ENCODE peak calls at places on chromosomes 5 and 9, in eight cellular contexts. C, A, I, Y, Z, M, H and X are unnamed samples.
A peak's percentile ranks its signal among the peaks of the same experiment; 100 is the strongest.

GRCh38 chr5:14406554-14406849 is 175.1 kb upstream of the OTULINL start:
- DNase-seq in C (peak; percentile 87), A (no peak), I (peak; percentile 61), Y (peak; percentile 97), Z (peak; percentile 55), M (peak; percentile 43), H (peak; percentile 97), X (no peak)

GRCh38 chr5:54754878-54755277 is 230.5 kb downstream of the ESM1 start:
- DNase-seq in C (no peak), A (no peak), I (no peak), Y (no peak), Z (no peak), M (no peak), H (no peak), X (no peak)

GRCh38 chr5:93305984-93306383 is 275.0 kb downstream of the NR2F1-AS1 start:
- DNase-seq in C (no peak), A (no peak), I (no peak), Y (no peak), Z (peak; percentile 12), M (no peak), H (no peak), X (peak; percentile 84)

GRCh38 chr9:655875-656274 is 185.6 kb upstream of the DMRT1 start:
- DNase-seq in C (no peak), A (peak; percentile 71), I (peak; percentile 30), Y (no peak), Z (no peak), M (no peak), H (no peak), X (peak; percentile 78)

GRCh38 chr5:17105744-17106450 is 111.5 kb upstream of the BASP1 start:
- DNase-seq in C (peak; percentile 38), A (no peak), I (peak; percentile 41), Y (peak; percentile 84), Z (no peak), M (no peak), H (peak; percentile 49), X (no peak)

GRCh38 chr5:102826629-102827028 is 71.5 kb downstream of the PAM start:
- DNase-seq in C (no peak), A (no peak), I (no peak), Y (no peak), Z (no peak), M (no peak), H (no peak), X (no peak)

GRCh38 chr9:133492061-133493021 is 13.4 kb upstream of the SLC2A6 start:
- DNase-seq in C (peak; percentile 45), A (no peak), I (no peak), Y (no peak), Z (no peak), M (no peak), H (no peak), X (peak; percentile 61)

GRCh38 chr5:173926359-173926758 is 38.2 kb downstream of the CPEB4 start:
- DNase-seq in C (no peak), A (no peak), I (peak; percentile 38), Y (peak; percentile 66), Z (no peak), M (no peak), H (peak; percentile 41), X (no peak)

GRCh38 chr9:134396258-134396742 is 70.0 kb downstream of the RXRA start:
- DNase-seq in C (no peak), A (no peak), I (no peak), Y (no peak), Z (no peak), M (no peak), H (no peak), X (no peak)

GRCh38 chr5:39253211-39253610 is 33.8 kb upstream of the FYB1 start:
- DNase-seq in C (peak; percentile 25), A (no peak), I (peak; percentile 61), Y (peak; percentile 43), Z (no peak), M (no peak), H (no peak), X (no peak)

GRCh38 chr5:76427481-76428140 is 24.5 kb downstream of the IQGAP2 start:
- DNase-seq in C (no peak), A (no peak), I (no peak), Y (no peak), Z (no peak), M (no peak), H (no peak), X (peak; percentile 51)

GRCh38 chr9:80498165-80498564 is 926.4 kb downstream of the TLE4 start:
- DNase-seq in C (no peak), A (no peak), I (no peak), Y (no peak), Z (no peak), M (no peak), H (no peak), X (no peak)

GRCh38 chr9:76135902-76136301 is 245.4 kb downstream of the PCSK5 start:
- DNase-seq in C (no peak), A (no peak), I (peak; percentile 43), Y (no peak), Z (no peak), M (no peak), H (no peak), X (no peak)

GRCh38 chr9:110183208-110184145 is 24.5 kb downstream of the C9orf152 start:
- DNase-seq in C (peak; percentile 80), A (no peak), I (peak; percentile 86), Y (peak; percentile 77), Z (peak; percentile 70), M (peak; percentile 44), H (peak; percentile 50), X (peak; percentile 74)

GRCh38 chr9:77939149-77939668 is 92.4 kb downstream of the GNAQ start:
- DNase-seq in C (no peak), A (no peak), I (no peak), Y (peak; percentile 60), Z (no peak), M (no peak), H (peak; percentile 56), X (no peak)

GRCh38 chr9:111271481-111272080 is 58.4 kb downstream of the OR2K2 start:
- DNase-seq in C (no peak), A (no peak), I (no peak), Y (peak; percentile 65), Z (peak; percentile 26), M (no peak), H (peak; percentile 25), X (no peak)

GRCh38 chr9:93589688-93590087 is 13.3 kb downstream of the PHF2 start:
- DNase-seq in C (no peak), A (no peak), I (no peak), Y (peak; percentile 52), Z (no peak), M (no peak), H (peak; percentile 16), X (peak; percentile 77)

GRCh38 chr5:83450840-83451239 is 20.7 kb upstream of the VCAN start:
- DNase-seq in C (no peak), A (no peak), I (no peak), Y (no peak), Z (no peak), M (no peak), H (no peak), X (no peak)

GRCh38 chr5:56632939-56633338 is 182.4 kb upstream of the MAP3K1 start:
- DNase-seq in C (no peak), A (no peak), I (no peak), Y (no peak), Z (no peak), M (no peak), H (no peak), X (no peak)

GRCh38 chr9:111795557-111795839 is 761 bp upstream of the SHOC1 start:
- DNase-seq in C (peak; percentile 12), A (no peak), I (peak; percentile 56), Y (no peak), Z (no peak), M (no peak), H (no peak), X (no peak)

GRCh38 chr9:20197976-20198685 is 409.3 kb upstream of the SLC24A2 start:
- DNase-seq in C (peak; percentile 28), A (no peak), I (no peak), Y (no peak), Z (no peak), M (no peak), H (no peak), X (no peak)

GRCh38 chr9:81589819-81590218 is 99.5 kb downstream of the TLE1 start:
- DNase-seq in C (no peak), A (no peak), I (no peak), Y (no peak), Z (no peak), M (no peak), H (no peak), X (no peak)
- TF ChIP-seq CTCF in C (no peak), A (no peak), I (no peak), Y (no peak), Z (no peak), M (no peak), H (no peak), X (no peak)

GRCh38 chr5:42557689-42558088 is 134.4 kb downstream of the GHR start:
- DNase-seq in C (no peak), A (no peak), I (no peak), Y (no peak), Z (no peak), M (no peak), H (no peak), X (no peak)
- TF ChIP-seq CTCF in C (no peak), A (no peak), I (no peak), Y (no peak), Z (no peak), M (no peak), H (no peak), X (no peak)

GRCh38 chr9:96852676-96853075 is 1.6 kb downstream of the ZNF782 start:
- DNase-seq in C (no peak), A (no peak), I (peak; percentile 42), Y (peak; percentile 10), Z (no peak), M (no peak), H (peak; percentile 29), X (no peak)

GRCh38 chr9:96854877-96855273 is 561 bp upstream of the ZNF782 start:
- DNase-seq in C (no peak), A (no peak), I (no peak), Y (no peak), Z (no peak), M (no peak), H (no peak), X (no peak)

GRCh38 chr9:96853711-96854072 is 622 bp downstream of the ZNF782 start:
- DNase-seq in C (no peak), A (no peak), I (no peak), Y (peak; percentile 5), Z (no peak), M (no peak), H (no peak), X (no peak)

GRCh38 chr9:96856363-96857286 is 2.3 kb upstream of the ZNF782 start:
- DNase-seq in C (peak; percentile 64), A (peak; percentile 72), I (peak; percentile 79), Y (peak; percentile 67), Z (peak; percentile 79), M (peak; percentile 54), H (peak; percentile 46), X (peak; percentile 59)

GRCh38 chr9:96854073-96854876 is at the start of gene ZNF782:
- DNase-seq in C (peak; percentile 97), A (peak; percentile 95), I (peak; percentile 96), Y (peak; percentile 93), Z (peak; percentile 94), M (peak; percentile 91), H (peak; percentile 86), X (peak; percentile 93)
- TF ChIP-seq CTCF in C (no peak), A (no peak), I (no peak), Y (no peak), Z (no peak), M (peak; percentile 37), H (no peak), X (no peak)

DNA sequence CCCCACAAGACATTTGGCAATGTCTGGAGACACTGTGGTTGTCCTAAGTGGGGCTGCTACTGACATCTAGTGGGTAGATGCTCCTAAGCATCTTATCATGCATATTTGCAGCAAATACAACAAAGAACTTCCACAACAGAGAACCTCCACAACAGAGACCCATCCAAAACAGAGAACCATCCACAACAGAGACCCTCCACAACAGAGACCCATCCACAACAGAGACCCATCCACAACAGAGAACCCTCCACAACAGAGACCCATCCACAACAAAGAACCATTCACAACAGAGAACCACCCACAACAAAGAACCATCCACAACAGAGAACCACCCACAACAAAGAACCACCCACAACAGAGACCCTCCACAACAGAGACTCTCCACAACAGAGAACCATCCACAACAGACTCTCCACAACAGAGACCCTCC is 32.8 kb downstream of the ARPC5L start:
- DNase-seq in C (peak; percentile 48), A (no peak), I (peak; percentile 54), Y (peak; percentile 55), Z (peak; percentile 54), M (no peak), H (peak; percentile 26), X (no peak)
- TF ChIP-seq CTCF in C (peak; percentile 56), A (peak; percentile 25), I (peak; percentile 47), Y (peak; percentile 62), Z (peak; percentile 78), M (peak; percentile 51), H (peak; percentile 48), X (no peak)